ENCODE peak calls at places on chromosomes 12 and 14, in ten cellular contexts. R is cardiac muscle cell, H is esophagus squamous epithelium, K is fibroblast of lung, X is choroid plexus epithelial cell, Q is endothelial cell of umbilical vein, A is GM06990, W is brain microvascular endothelial cell, B is lower lobe of right lung, S is hepatocyte. I is an unnamed sample.

GRCh38 chr12:105960319-105961076 is 178.3 kb downstream of the NUAK1 start:
- DNase-seq in K (no peak), H (no peak), A (no peak), Q (peak; percentile 50), R (no peak), W (no peak), X (peak; percentile 85), S (peak; percentile 21), B (peak; percentile 64), I (no peak)

GRCh38 chr12:104672501-104673265 is 215.9 kb downstream of the CHST11 start:
- DNase-seq in Q (no peak), K (no peak), S (no peak), R (peak; percentile 62), H (no peak), B (peak; percentile 63), X (no peak), A (no peak), W (no peak), I (peak; percentile 57)

GRCh38 chr12:12975322-12976077 is 23.5 kb upstream of the GPRC5D start:
- DNase-seq in W (peak; percentile 50), R (peak; percentile 60), S (no peak), K (peak; percentile 51), X (peak; percentile 74), Q (peak; percentile 69), B (no peak), H (no peak), A (no peak), I (peak; percentile 67)

GRCh38 chr12:120625557-120626419 is 14.6 kb upstream of the CABP1 start:
- DNase-seq in Q (no peak), A (no peak), K (no peak), S (no peak), X (no peak), B (no peak), H (no peak), R (no peak), W (no peak), I (peak; percentile 31)

GRCh38 chr12:111274820-111275219 is 94.1 kb downstream of the PHETA1 start:
- DNase-seq in K (no peak), W (no peak), R (no peak), A (no peak), S (no peak), Q (no peak), B (no peak), H (no peak), X (peak; percentile 20), I (peak; percentile 10)

GRCh38 chr12:126663304-126664094 is 1598.3 kb downstream of the AACS start:
- DNase-seq in H (no peak), W (peak; percentile 2), X (peak; percentile 4), Q (no peak), B (no peak), R (peak; percentile 6), A (no peak), S (peak; percentile 16), K (no peak), I (peak; percentile 5)

GRCh38 chr14:76328457-76329137 is 47.3 kb upstream of the ESRRB start:
- DNase-seq in X (peak; percentile 6), B (no peak), Q (no peak), S (no peak), H (no peak), R (no peak), K (no peak), A (no peak), W (no peak), I (no peak)

GRCh38 chr12:31325524-31325875 is 450 bp downstream of the SINHCAF start:
- DNase-seq in K (no peak), S (no peak), A (no peak), B (peak; percentile 58), W (no peak), R (no peak), X (no peak), H (no peak), Q (no peak), I (no peak)

GRCh38 chr14:99251721-99252120 is 20.3 kb downstream of the BCL11B start:
- DNase-seq in K (no peak), W (no peak), Q (no peak), S (no peak), A (no peak), X (no peak), H (no peak), B (no peak), R (no peak), I (no peak)

GRCh38 chr14:34718750-34719304 is 4.4 kb upstream of the CFL2 start:
- DNase-seq in H (no peak), K (peak; percentile 49), B (no peak), A (no peak), Q (no peak), W (no peak), R (peak; percentile 33), S (no peak), X (peak; percentile 61), I (no peak)

GRCh38 chr14:75861161-75861621 is 120.6 kb downstream of the TGFB3 start:
- DNase-seq in H (no peak), B (no peak), R (peak; percentile 87), K (peak; percentile 74), Q (no peak), A (no peak), W (peak; percentile 49), X (peak; percentile 81), S (peak; percentile 48), I (peak; percentile 84)

GRCh38 chr12:99983721-99984258 is 946 bp downstream of the ANKS1B start:
- DNase-seq in X (peak; percentile 11), Q (peak; percentile 2), S (peak; percentile 4), W (no peak), H (no peak), K (peak; percentile 4), A (peak; percentile 2), R (no peak), B (no peak), I (peak; percentile 1)
- H3K4me3 ChIP-seq in X (no peak overlapping the region), Q (no peak overlapping the region), S (no peak overlapping the region), W (no peak overlapping the region), H (peak overlapping the region; percentile 44), K (no peak overlapping the region), A (no peak overlapping the region), R (peak overlapping the region; percentile 40), B (peak overlapping the region; percentile 57), I (no peak overlapping the region)

DNA sequence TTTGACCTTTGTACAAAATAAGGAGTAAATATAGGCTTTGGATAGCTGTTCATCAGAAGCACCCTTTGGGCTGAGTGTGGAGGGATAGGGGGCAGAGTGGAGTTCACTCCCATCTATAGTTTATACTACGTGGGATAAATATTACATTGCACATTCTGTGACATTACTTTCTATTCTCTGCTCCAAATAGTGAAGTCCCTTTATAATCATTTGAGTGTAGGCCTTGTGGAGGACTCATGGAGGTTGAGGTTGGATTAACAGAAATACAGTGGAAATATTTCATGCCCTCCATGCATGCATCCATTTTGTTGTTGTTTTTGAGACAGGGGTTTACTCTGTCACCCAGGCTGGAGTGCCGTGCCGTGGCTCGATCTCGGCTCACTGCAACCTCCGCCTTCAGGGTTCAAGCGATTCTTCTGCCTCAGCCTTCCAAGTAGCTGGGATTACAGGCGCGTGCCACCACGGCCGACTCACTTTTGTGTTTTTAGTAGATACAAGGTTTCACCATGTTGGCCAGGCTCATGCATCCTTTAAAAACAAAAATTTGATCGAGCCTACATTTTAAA is 1.4 kb downstream of the CHPT1 start:
- DNase-seq in Q (no peak), W (no peak), S (no peak), R (peak; percentile 13), H (no peak), X (peak; percentile 20), B (no peak), A (no peak), K (peak; percentile 42), I (peak; percentile 12)
- TF ChIP-seq CTCF in Q (no peak), W (peak; percentile 47), S (peak; percentile 20), R (peak; percentile 44), H (no peak), X (peak; percentile 41), B (no peak), A (peak; percentile 30), K (peak; percentile 48), I (peak; percentile 20)

DNA sequence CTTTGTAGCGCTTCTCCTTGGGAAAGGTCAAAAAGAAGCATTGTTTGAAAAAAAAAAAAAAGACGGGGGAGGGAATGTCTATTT is at the start of gene LMO3:
- DNase-seq in R (no peak), W (no peak), X (no peak), H (no peak), S (no peak), K (no peak), Q (no peak), B (no peak), A (no peak), I (no peak)
- H3K4me3 ChIP-seq in R (peak within 1 kb of the TSS; percentile 86), W (peak within 1 kb of the TSS; percentile 54), X (peak within 1 kb of the TSS; percentile 51), H (peak within 1 kb of the TSS; percentile 20), S (peak within 1 kb of the TSS; percentile 72), K (peak within 1 kb of the TSS; percentile 70), Q (peak within 1 kb of the TSS; percentile 72), B (peak within 1 kb of the TSS; percentile 56), A (peak within 1 kb of the TSS; percentile 32), I (peak within 1 kb of the TSS; percentile 62)

GRCh38 chr12:52307836-52308806 is 13.1 kb downstream of the KRT83 start:
- DNase-seq in A (peak; percentile 68), H (no peak), B (peak; percentile 78), W (peak; percentile 20), S (peak; percentile 85), X (peak; percentile 20), R (peak; percentile 41), K (peak; percentile 11), Q (peak; percentile 13), I (peak; percentile 29)

GRCh38 chr12:52300796-52301691 is 9.7 kb upstream of the KRT81 start:
- DNase-seq in B (no peak), W (no peak), K (no peak), Q (no peak), R (peak; percentile 25), H (no peak), X (peak; percentile 23), A (no peak), S (no peak), I (peak; percentile 20)

GRCh38 chr12:52308807-52309425 is 12.3 kb downstream of the KRT83 start:
- DNase-seq in S (no peak), X (no peak), K (no peak), Q (no peak), R (no peak), B (no peak), H (no peak), A (no peak), W (no peak), I (no peak)

GRCh38 chr12:52310622-52311281 is 10.4 kb downstream of the KRT83 start:
- DNase-seq in H (no peak), R (peak; percentile 16), K (no peak), A (no peak), Q (no peak), W (peak; percentile 6), S (no peak), X (peak; percentile 27), B (no peak), I (peak; percentile 29)

DNA sequence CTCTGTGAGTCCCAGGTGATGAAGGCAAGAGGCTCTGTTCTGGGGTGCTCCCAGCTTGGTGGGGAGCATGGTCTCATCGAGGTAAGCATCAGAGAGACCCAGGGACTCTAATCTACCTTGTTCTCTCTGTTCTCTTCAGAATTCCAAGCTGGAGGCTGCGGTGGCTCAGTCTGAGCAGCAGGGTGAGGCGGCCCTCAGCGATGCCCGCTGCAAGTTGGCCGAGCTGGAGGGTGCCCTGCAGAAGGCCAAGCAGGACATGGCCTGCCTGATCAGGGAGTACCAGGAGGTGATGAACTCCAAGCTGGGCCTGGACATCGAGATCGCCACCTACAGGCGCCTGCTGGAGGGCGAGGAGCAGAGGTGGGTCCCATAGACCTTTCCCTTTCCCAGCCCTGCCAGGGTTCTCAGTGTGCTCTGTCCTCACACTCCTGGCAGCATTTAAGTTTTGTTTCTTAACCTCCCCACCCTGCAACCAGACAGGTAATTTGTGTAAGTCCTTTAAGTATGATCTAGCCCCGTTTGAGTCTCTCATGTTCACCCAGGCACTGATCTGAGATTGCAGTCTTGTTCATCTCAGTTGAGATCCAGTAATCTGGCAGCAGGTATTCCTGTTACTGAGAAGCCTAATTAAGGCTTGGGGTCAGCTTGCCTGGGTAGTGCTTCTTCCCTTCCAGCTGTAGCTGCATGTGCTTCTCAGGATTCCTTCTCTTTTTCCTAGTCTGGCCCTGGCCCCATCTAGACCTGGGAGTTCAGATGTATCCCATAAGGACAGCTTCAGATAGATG is 14.8 kb upstream of the KRT81 start:
- DNase-seq in A (no peak), R (no peak), K (no peak), W (no peak), H (no peak), Q (no peak), S (no peak), B (no peak), X (no peak), I (no peak)
- TF ChIP-seq CTCF in A (peak; percentile 60), R (peak; percentile 50), K (peak; percentile 22), W (peak; percentile 49), H (no peak), Q (peak; percentile 27), S (peak; percentile 27), B (no peak), X (peak; percentile 47), I (peak; percentile 36)

I was measured in cardiac fibroblast.